ENCODE peak calls at places on chromosomes 3 and 15, in ten cellular contexts. One of them, this sample, is unnamed. For H3K27me3, the result is how much of the 10 kb centered on the place peaks cover.

GRCh38 chr15:74531144-74531811 is 9.7 kb upstream of the ARID3B start:
- DNase-seq in Panc1: peak
- DNase-seq in tibial artery: no peak
- DNase-seq in GM23248: peak
- DNase-seq in PC-3: peak
- DNase-seq in pancreas: no peak
- DNase-seq in spleen: no peak
- DNase-seq in SJSA1: peak
- DNase-seq in heart right ventricle: no peak
- DNase-seq in dorsolateral prefrontal cortex: no peak
- DNase-seq in this sample: no peak

GRCh38 chr3:16053794-16054193 is 120.7 kb upstream of the GALNT15 start:
- DNase-seq in Panc1: no peak
- DNase-seq in tibial artery: peak
- DNase-seq in GM23248: peak
- DNase-seq in PC-3: no peak
- DNase-seq in pancreas: no peak
- DNase-seq in spleen: no peak
- DNase-seq in SJSA1: no peak
- DNase-seq in heart right ventricle: no peak
- DNase-seq in dorsolateral prefrontal cortex: no peak
- DNase-seq in this sample: no peak

GRCh38 chr3:177921153-177921552 is 615.1 kb upstream of the KCNMB2 start:
- DNase-seq in Panc1: no peak
- DNase-seq in tibial artery: no peak
- DNase-seq in GM23248: no peak
- DNase-seq in PC-3: no peak
- DNase-seq in pancreas: no peak
- DNase-seq in spleen: no peak
- DNase-seq in SJSA1: no peak
- DNase-seq in heart right ventricle: no peak
- DNase-seq in dorsolateral prefrontal cortex: no peak
- DNase-seq in this sample: no peak

GRCh38 chr3:127038476-127038875 is 55.6 kb downstream of the PLXNA1 start:
- DNase-seq in Panc1: no peak
- DNase-seq in tibial artery: peak
- DNase-seq in GM23248: no peak
- DNase-seq in PC-3: no peak
- DNase-seq in pancreas: peak
- DNase-seq in spleen: no peak
- DNase-seq in SJSA1: no peak
- DNase-seq in heart right ventricle: no peak
- DNase-seq in dorsolateral prefrontal cortex: peak
- DNase-seq in this sample: no peak

GRCh38 chr15:40471778-40472130 is 970 bp downstream of the CHST14 start:
- DNase-seq in Panc1: no peak
- DNase-seq in tibial artery: no peak
- DNase-seq in GM23248: peak
- DNase-seq in PC-3: peak
- DNase-seq in pancreas: no peak
- DNase-seq in spleen: peak
- DNase-seq in SJSA1: no peak
- DNase-seq in heart right ventricle: no peak
- DNase-seq in dorsolateral prefrontal cortex: no peak
- DNase-seq in this sample: no peak

GRCh38 chr3:29486087-29486486 is 205.2 kb downstream of the RBMS3 start:
- DNase-seq in Panc1: no peak
- DNase-seq in tibial artery: no peak
- DNase-seq in GM23248: peak
- DNase-seq in PC-3: peak
- DNase-seq in pancreas: no peak
- DNase-seq in spleen: no peak
- DNase-seq in SJSA1: no peak
- DNase-seq in heart right ventricle: no peak
- DNase-seq in dorsolateral prefrontal cortex: no peak
- DNase-seq in this sample: no peak

GRCh38 chr15:39976291-39977274 is 42.7 kb downstream of the EIF2AK4 start:
- DNase-seq in Panc1: no peak
- DNase-seq in tibial artery: peak
- DNase-seq in GM23248: peak
- DNase-seq in PC-3: peak
- DNase-seq in pancreas: peak
- DNase-seq in spleen: peak
- DNase-seq in SJSA1: peak
- DNase-seq in heart right ventricle: peak
- DNase-seq in dorsolateral prefrontal cortex: peak
- DNase-seq in this sample: no peak

GRCh38 chr3:127688022-127688415 is 15.3 kb downstream of the ABTB1 start:
- DNase-seq in Panc1: no peak
- DNase-seq in tibial artery: no peak
- DNase-seq in GM23248: no peak
- DNase-seq in PC-3: no peak
- DNase-seq in pancreas: peak
- DNase-seq in spleen: no peak
- DNase-seq in SJSA1: no peak
- DNase-seq in heart right ventricle: no peak
- DNase-seq in dorsolateral prefrontal cortex: no peak
- DNase-seq in this sample: no peak

GRCh38 chr15:22257668-22258401 is 177.5 kb downstream of the OR4M2 start:
- DNase-seq in Panc1: no peak
- DNase-seq in tibial artery: no peak
- DNase-seq in GM23248: no peak
- DNase-seq in PC-3: no peak
- DNase-seq in pancreas: no peak
- DNase-seq in spleen: peak
- DNase-seq in SJSA1: no peak
- DNase-seq in heart right ventricle: no peak
- DNase-seq in dorsolateral prefrontal cortex: no peak
- DNase-seq in this sample: no peak

GRCh38 chr15:39118510-39118909 is 462.4 kb upstream of the THBS1 start:
- DNase-seq in Panc1: no peak
- DNase-seq in tibial artery: no peak
- DNase-seq in GM23248: peak
- DNase-seq in PC-3: peak
- DNase-seq in pancreas: no peak
- DNase-seq in spleen: no peak
- DNase-seq in SJSA1: peak
- DNase-seq in heart right ventricle: no peak
- DNase-seq in dorsolateral prefrontal cortex: no peak
- DNase-seq in this sample: no peak

GRCh38 chr15:88225484-88225883 is 31.1 kb downstream of the NTRK3 start:
- DNase-seq in Panc1: no peak
- DNase-seq in tibial artery: no peak
- DNase-seq in GM23248: no peak
- DNase-seq in PC-3: no peak
- DNase-seq in pancreas: no peak
- DNase-seq in spleen: no peak
- DNase-seq in SJSA1: no peak
- DNase-seq in heart right ventricle: no peak
- DNase-seq in dorsolateral prefrontal cortex: no peak
- DNase-seq in this sample: no peak

GRCh38 chr3:183393625-183394024 is 34.8 kb downstream of the MCF2L2 start:
- DNase-seq in Panc1: no peak
- DNase-seq in tibial artery: no peak
- DNase-seq in GM23248: peak
- DNase-seq in PC-3: no peak
- DNase-seq in pancreas: no peak
- DNase-seq in spleen: no peak
- DNase-seq in SJSA1: no peak
- DNase-seq in heart right ventricle: no peak
- DNase-seq in dorsolateral prefrontal cortex: no peak
- DNase-seq in this sample: no peak

DNA sequence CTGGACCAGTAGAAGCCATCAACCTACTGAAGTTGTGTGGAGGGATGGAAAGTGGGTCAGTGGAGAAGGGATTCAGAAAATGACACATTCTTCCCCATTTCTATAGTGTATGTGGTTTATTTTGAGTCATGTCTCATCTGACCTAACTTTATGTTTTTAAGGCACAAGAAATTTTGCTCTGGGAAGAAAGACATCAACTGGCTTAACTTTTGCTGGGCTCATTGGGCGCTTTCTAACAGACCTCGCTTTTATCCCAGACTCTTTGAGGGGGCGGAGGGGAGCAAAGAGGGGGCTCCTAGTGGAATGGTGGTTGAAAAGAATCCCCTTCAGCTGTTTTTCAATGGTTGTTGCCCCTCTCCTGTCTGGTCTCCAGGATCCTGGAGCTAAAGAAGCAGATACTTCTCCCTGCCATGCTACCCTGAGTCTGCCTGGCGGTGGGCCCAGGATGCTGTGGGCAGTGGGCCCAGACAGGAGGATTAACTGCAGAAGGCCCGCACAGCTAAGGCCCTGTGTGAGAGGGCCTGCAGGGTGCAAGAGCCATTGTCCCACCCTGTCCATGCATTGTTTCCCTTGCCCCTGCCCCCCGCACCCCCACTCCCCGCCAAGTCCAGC is 14.5 kb downstream of the CSRNP1 start:
- DNase-seq in Panc1: no peak
- DNase-seq in tibial artery: peak
- DNase-seq in GM23248: peak
- DNase-seq in PC-3: no peak
- DNase-seq in pancreas: no peak
- DNase-seq in spleen: no peak
- DNase-seq in SJSA1: no peak
- DNase-seq in heart right ventricle: peak
- DNase-seq in dorsolateral prefrontal cortex: no peak
- DNase-seq in this sample: no peak
- H3K27ac ChIP-seq in Panc1: no peak
- H3K27ac ChIP-seq in tibial artery: peak
- H3K27ac ChIP-seq in GM23248: no peak
- H3K27ac ChIP-seq in PC-3: no peak
- H3K27ac ChIP-seq in pancreas: no peak
- H3K27ac ChIP-seq in spleen: no peak
- H3K27ac ChIP-seq in SJSA1: no peak
- H3K27ac ChIP-seq in heart right ventricle: no peak
- H3K27ac ChIP-seq in dorsolateral prefrontal cortex: peak
- H3K27ac ChIP-seq in this sample: no peak

DNA sequence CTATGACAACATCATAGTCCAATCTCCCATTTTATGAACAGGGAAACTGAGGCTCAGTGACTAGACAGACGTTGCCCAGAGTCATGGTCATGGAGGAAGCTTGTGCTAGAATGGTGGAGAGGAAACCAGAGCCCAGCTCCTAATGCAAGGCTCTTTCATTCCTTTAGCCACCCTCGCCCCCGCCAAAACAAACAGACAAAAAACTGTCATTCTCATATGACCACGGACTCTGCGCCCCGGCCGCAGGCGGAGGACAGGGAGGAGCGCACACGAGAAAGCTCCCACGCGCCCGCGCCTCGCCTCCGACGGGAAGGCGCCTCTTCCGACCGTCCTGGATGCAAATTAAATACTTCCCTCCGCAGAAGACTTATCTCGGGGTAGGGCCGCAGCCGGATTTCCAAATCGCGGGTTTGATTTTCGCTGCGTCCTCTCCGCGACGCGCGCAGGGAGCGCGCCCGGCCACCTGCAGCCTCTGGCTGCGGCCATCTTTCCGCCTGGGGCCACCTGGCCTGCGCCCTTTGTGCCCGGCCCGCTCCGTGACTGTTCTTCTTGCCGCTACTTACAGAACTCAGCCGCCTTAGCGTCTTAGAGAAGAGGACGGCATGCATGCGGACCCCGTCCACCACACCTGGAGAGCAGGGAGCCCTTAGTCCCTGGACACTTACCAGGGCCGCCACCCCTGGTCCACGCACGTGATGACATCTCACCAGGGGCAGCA is 646 bp upstream of the ATP13A3 start:
- DNase-seq in Panc1: no peak
- DNase-seq in tibial artery: peak
- DNase-seq in GM23248: peak
- DNase-seq in PC-3: no peak
- DNase-seq in pancreas: peak
- DNase-seq in spleen: peak
- DNase-seq in SJSA1: no peak
- DNase-seq in heart right ventricle: peak
- DNase-seq in dorsolateral prefrontal cortex: no peak
- DNase-seq in this sample: peak
- H3K4me3 ChIP-seq in Panc1: peak
- H3K4me3 ChIP-seq in tibial artery: peak
- H3K4me3 ChIP-seq in GM23248: peak
- H3K4me3 ChIP-seq in PC-3: peak
- H3K4me3 ChIP-seq in pancreas: peak
- H3K4me3 ChIP-seq in spleen: peak
- H3K4me3 ChIP-seq in SJSA1: peak
- H3K4me3 ChIP-seq in heart right ventricle: peak
- H3K4me3 ChIP-seq in dorsolateral prefrontal cortex: peak
- H3K4me3 ChIP-seq in this sample: peak

GRCh38 chr3:23877324-23877980 is 39.3 kb downstream of the NKIRAS1 start:
- DNase-seq in Panc1: no peak
- DNase-seq in tibial artery: no peak
- DNase-seq in GM23248: peak
- DNase-seq in PC-3: peak
- DNase-seq in pancreas: no peak
- DNase-seq in spleen: no peak
- DNase-seq in SJSA1: peak
- DNase-seq in heart right ventricle: peak
- DNase-seq in dorsolateral prefrontal cortex: no peak
- DNase-seq in this sample: no peak

GRCh38 chr3:23875326-23875725 is 41.5 kb downstream of the NKIRAS1 start:
- DNase-seq in Panc1: no peak
- DNase-seq in tibial artery: no peak
- DNase-seq in GM23248: no peak
- DNase-seq in PC-3: no peak
- DNase-seq in pancreas: no peak
- DNase-seq in spleen: no peak
- DNase-seq in SJSA1: no peak
- DNase-seq in heart right ventricle: no peak
- DNase-seq in dorsolateral prefrontal cortex: no peak
- DNase-seq in this sample: no peak

GRCh38 chr3:23879485-23879884 is 37.3 kb downstream of the NKIRAS1 start:
- DNase-seq in Panc1: no peak
- DNase-seq in tibial artery: no peak
- DNase-seq in GM23248: no peak
- DNase-seq in PC-3: no peak
- DNase-seq in pancreas: no peak
- DNase-seq in spleen: no peak
- DNase-seq in SJSA1: no peak
- DNase-seq in heart right ventricle: no peak
- DNase-seq in dorsolateral prefrontal cortex: no peak
- DNase-seq in this sample: no peak

GRCh38 chr3:23874359-23875120 is 42.2 kb downstream of the NKIRAS1 start:
- DNase-seq in Panc1: no peak
- DNase-seq in tibial artery: no peak
- DNase-seq in GM23248: peak
- DNase-seq in PC-3: no peak
- DNase-seq in pancreas: no peak
- DNase-seq in spleen: no peak
- DNase-seq in SJSA1: peak
- DNase-seq in heart right ventricle: no peak
- DNase-seq in dorsolateral prefrontal cortex: no peak
- DNase-seq in this sample: no peak

GRCh38 chr3:23876901-23877300 is 39.9 kb downstream of the NKIRAS1 start:
- DNase-seq in Panc1: no peak
- DNase-seq in tibial artery: no peak
- DNase-seq in GM23248: peak
- DNase-seq in PC-3: no peak
- DNase-seq in pancreas: no peak
- DNase-seq in spleen: no peak
- DNase-seq in SJSA1: no peak
- DNase-seq in heart right ventricle: no peak
- DNase-seq in dorsolateral prefrontal cortex: no peak
- DNase-seq in this sample: no peak
- H3K27me3 ChIP-seq in Panc1: under half
- H3K27me3 ChIP-seq in tibial artery: under half
- H3K27me3 ChIP-seq in GM23248: under half
- H3K27me3 ChIP-seq in PC-3: under half
- H3K27me3 ChIP-seq in pancreas: under half
- H3K27me3 ChIP-seq in spleen: under half
- H3K27me3 ChIP-seq in SJSA1: under half
- H3K27me3 ChIP-seq in heart right ventricle: under half
- H3K27me3 ChIP-seq in dorsolateral prefrontal cortex: under half
- H3K27me3 ChIP-seq in this sample: under half

GRCh38 chr3:52038227-52038626 is 18.1 kb downstream of the DUSP7 start:
- DNase-seq in Panc1: no peak
- DNase-seq in tibial artery: no peak
- DNase-seq in GM23248: no peak
- DNase-seq in PC-3: peak
- DNase-seq in pancreas: no peak
- DNase-seq in spleen: no peak
- DNase-seq in SJSA1: no peak
- DNase-seq in heart right ventricle: no peak
- DNase-seq in dorsolateral prefrontal cortex: no peak
- DNase-seq in this sample: no peak
- H3K27ac ChIP-seq in Panc1: no peak
- H3K27ac ChIP-seq in tibial artery: no peak
- H3K27ac ChIP-seq in GM23248: no peak
- H3K27ac ChIP-seq in PC-3: peak
- H3K27ac ChIP-seq in pancreas: no peak
- H3K27ac ChIP-seq in spleen: no peak
- H3K27ac ChIP-seq in SJSA1: no peak
- H3K27ac ChIP-seq in heart right ventricle: no peak
- H3K27ac ChIP-seq in dorsolateral prefrontal cortex: peak
- H3K27ac ChIP-seq in this sample: no peak